ENCODE peak calls at places on chromosomes 5 and 9, in nine cellular contexts. One of them, this sample, is unnamed.

GRCh38 chr5:147055850-147056523 is 177.4 kb upstream of the PPP2R2B start:
- DNase-seq in keratinocyte: no peak
- DNase-seq in neural crest cell: peak
- DNase-seq in NCI-H2081: no peak
- DNase-seq in activated effector memory CD4-positive, alpha-beta T cell treated with Interleukin-2 at 50 U/mL for 16 hours: no peak
- DNase-seq in DMS 273 treated with DMSO at 0.1 percent for 48 hours: no peak
- DNase-seq in HEK293T: no peak
- DNase-seq in activated CD4-positive, alpha-beta T cell treated with anti-CD3 and anti-CD28 coated beads for 1 hour: no peak
- DNase-seq in CD8-positive, alpha-beta memory T cell: no peak
- DNase-seq in this sample: no peak

GRCh38 chr5:67140413-67140812 is 56.2 kb downstream of the CD180 start:
- DNase-seq in keratinocyte: no peak
- DNase-seq in neural crest cell: no peak
- DNase-seq in NCI-H2081: no peak
- DNase-seq in activated effector memory CD4-positive, alpha-beta T cell treated with Interleukin-2 at 50 U/mL for 16 hours: no peak
- DNase-seq in DMS 273 treated with DMSO at 0.1 percent for 48 hours: no peak
- DNase-seq in HEK293T: no peak
- DNase-seq in activated CD4-positive, alpha-beta T cell treated with anti-CD3 and anti-CD28 coated beads for 1 hour: no peak
- DNase-seq in CD8-positive, alpha-beta memory T cell: no peak
- DNase-seq in this sample: no peak

GRCh38 chr9:33350310-33350709 is 52.1 kb downstream of the AQP7 start:
- DNase-seq in keratinocyte: no peak
- DNase-seq in neural crest cell: no peak
- DNase-seq in NCI-H2081: no peak
- DNase-seq in activated effector memory CD4-positive, alpha-beta T cell treated with Interleukin-2 at 50 U/mL for 16 hours: no peak
- DNase-seq in DMS 273 treated with DMSO at 0.1 percent for 48 hours: no peak
- DNase-seq in HEK293T: no peak
- DNase-seq in activated CD4-positive, alpha-beta T cell treated with anti-CD3 and anti-CD28 coated beads for 1 hour: no peak
- DNase-seq in CD8-positive, alpha-beta memory T cell: no peak
- DNase-seq in this sample: no peak

GRCh38 chr5:91219803-91220371 is 163.2 kb downstream of the ARRDC3 start:
- DNase-seq in keratinocyte: no peak
- DNase-seq in neural crest cell: no peak
- DNase-seq in NCI-H2081: no peak
- DNase-seq in activated effector memory CD4-positive, alpha-beta T cell treated with Interleukin-2 at 50 U/mL for 16 hours: no peak
- DNase-seq in DMS 273 treated with DMSO at 0.1 percent for 48 hours: no peak
- DNase-seq in HEK293T: peak
- DNase-seq in activated CD4-positive, alpha-beta T cell treated with anti-CD3 and anti-CD28 coated beads for 1 hour: no peak
- DNase-seq in CD8-positive, alpha-beta memory T cell: no peak
- DNase-seq in this sample: no peak

GRCh38 chr9:110947645-110948044 is 90.6 kb downstream of the LPAR1 start:
- DNase-seq in keratinocyte: no peak
- DNase-seq in neural crest cell: no peak
- DNase-seq in NCI-H2081: no peak
- DNase-seq in activated effector memory CD4-positive, alpha-beta T cell treated with Interleukin-2 at 50 U/mL for 16 hours: no peak
- DNase-seq in DMS 273 treated with DMSO at 0.1 percent for 48 hours: peak
- DNase-seq in HEK293T: no peak
- DNase-seq in activated CD4-positive, alpha-beta T cell treated with anti-CD3 and anti-CD28 coated beads for 1 hour: no peak
- DNase-seq in CD8-positive, alpha-beta memory T cell: no peak
- DNase-seq in this sample: no peak

GRCh38 chr9:114143214-114143613 is 12.1 kb upstream of the COL27A1 start:
- DNase-seq in keratinocyte: no peak
- DNase-seq in neural crest cell: no peak
- DNase-seq in NCI-H2081: no peak
- DNase-seq in activated effector memory CD4-positive, alpha-beta T cell treated with Interleukin-2 at 50 U/mL for 16 hours: no peak
- DNase-seq in DMS 273 treated with DMSO at 0.1 percent for 48 hours: no peak
- DNase-seq in HEK293T: no peak
- DNase-seq in activated CD4-positive, alpha-beta T cell treated with anti-CD3 and anti-CD28 coated beads for 1 hour: no peak
- DNase-seq in CD8-positive, alpha-beta memory T cell: no peak
- DNase-seq in this sample: no peak

GRCh38 chr5:143635888-143636287 is 176.1 kb upstream of the HMHB1 start:
- DNase-seq in keratinocyte: no peak
- DNase-seq in neural crest cell: no peak
- DNase-seq in NCI-H2081: no peak
- DNase-seq in activated effector memory CD4-positive, alpha-beta T cell treated with Interleukin-2 at 50 U/mL for 16 hours: no peak
- DNase-seq in DMS 273 treated with DMSO at 0.1 percent for 48 hours: no peak
- DNase-seq in HEK293T: no peak
- DNase-seq in activated CD4-positive, alpha-beta T cell treated with anti-CD3 and anti-CD28 coated beads for 1 hour: no peak
- DNase-seq in CD8-positive, alpha-beta memory T cell: no peak
- DNase-seq in this sample: no peak

GRCh38 chr9:109745335-109746283 is 34.4 kb upstream of the PALM2AKAP2 start:
- DNase-seq in keratinocyte: no peak
- DNase-seq in neural crest cell: no peak
- DNase-seq in NCI-H2081: no peak
- DNase-seq in activated effector memory CD4-positive, alpha-beta T cell treated with Interleukin-2 at 50 U/mL for 16 hours: no peak
- DNase-seq in DMS 273 treated with DMSO at 0.1 percent for 48 hours: no peak
- DNase-seq in HEK293T: peak
- DNase-seq in activated CD4-positive, alpha-beta T cell treated with anti-CD3 and anti-CD28 coated beads for 1 hour: no peak
- DNase-seq in CD8-positive, alpha-beta memory T cell: no peak
- DNase-seq in this sample: no peak

GRCh38 chr5:116442095-116442534 is 132.5 kb downstream of the SEMA6A start:
- DNase-seq in keratinocyte: no peak
- DNase-seq in neural crest cell: no peak
- DNase-seq in NCI-H2081: peak
- DNase-seq in activated effector memory CD4-positive, alpha-beta T cell treated with Interleukin-2 at 50 U/mL for 16 hours: no peak
- DNase-seq in DMS 273 treated with DMSO at 0.1 percent for 48 hours: peak
- DNase-seq in HEK293T: no peak
- DNase-seq in activated CD4-positive, alpha-beta T cell treated with anti-CD3 and anti-CD28 coated beads for 1 hour: no peak
- DNase-seq in CD8-positive, alpha-beta memory T cell: no peak
- DNase-seq in this sample: no peak

GRCh38 chr9:87569008-87569908 is 71.6 kb downstream of the DAPK1 start:
- DNase-seq in keratinocyte: no peak
- DNase-seq in neural crest cell: no peak
- DNase-seq in NCI-H2081: peak
- DNase-seq in activated effector memory CD4-positive, alpha-beta T cell treated with Interleukin-2 at 50 U/mL for 16 hours: no peak
- DNase-seq in DMS 273 treated with DMSO at 0.1 percent for 48 hours: peak
- DNase-seq in HEK293T: no peak
- DNase-seq in activated CD4-positive, alpha-beta T cell treated with anti-CD3 and anti-CD28 coated beads for 1 hour: no peak
- DNase-seq in CD8-positive, alpha-beta memory T cell: no peak
- DNase-seq in this sample: no peak

GRCh38 chr9:124683043-124683442 is 88.1 kb downstream of the NR6A1 start:
- DNase-seq in keratinocyte: no peak
- DNase-seq in neural crest cell: no peak
- DNase-seq in NCI-H2081: no peak
- DNase-seq in activated effector memory CD4-positive, alpha-beta T cell treated with Interleukin-2 at 50 U/mL for 16 hours: no peak
- DNase-seq in DMS 273 treated with DMSO at 0.1 percent for 48 hours: no peak
- DNase-seq in HEK293T: no peak
- DNase-seq in activated CD4-positive, alpha-beta T cell treated with anti-CD3 and anti-CD28 coated beads for 1 hour: no peak
- DNase-seq in CD8-positive, alpha-beta memory T cell: no peak
- DNase-seq in this sample: no peak

GRCh38 chr9:37575511-37575914 is 667 bp downstream of the FBXO10 start:
- DNase-seq in keratinocyte: no peak
- DNase-seq in neural crest cell: no peak
- DNase-seq in NCI-H2081: no peak
- DNase-seq in activated effector memory CD4-positive, alpha-beta T cell treated with Interleukin-2 at 50 U/mL for 16 hours: no peak
- DNase-seq in DMS 273 treated with DMSO at 0.1 percent for 48 hours: no peak
- DNase-seq in HEK293T: no peak
- DNase-seq in activated CD4-positive, alpha-beta T cell treated with anti-CD3 and anti-CD28 coated beads for 1 hour: no peak
- DNase-seq in CD8-positive, alpha-beta memory T cell: no peak
- DNase-seq in this sample: no peak

GRCh38 chr5:45774528-45774927 is 78.3 kb upstream of the HCN1 start:
- DNase-seq in keratinocyte: no peak
- DNase-seq in neural crest cell: no peak
- DNase-seq in NCI-H2081: no peak
- DNase-seq in activated effector memory CD4-positive, alpha-beta T cell treated with Interleukin-2 at 50 U/mL for 16 hours: no peak
- DNase-seq in DMS 273 treated with DMSO at 0.1 percent for 48 hours: no peak
- DNase-seq in HEK293T: no peak
- DNase-seq in activated CD4-positive, alpha-beta T cell treated with anti-CD3 and anti-CD28 coated beads for 1 hour: no peak
- DNase-seq in CD8-positive, alpha-beta memory T cell: no peak
- DNase-seq in this sample: no peak

GRCh38 chr9:121651295-121652036 is at the start of gene DAB2IP:
- DNase-seq in keratinocyte: no peak
- DNase-seq in neural crest cell: peak
- DNase-seq in NCI-H2081: peak
- DNase-seq in activated effector memory CD4-positive, alpha-beta T cell treated with Interleukin-2 at 50 U/mL for 16 hours: no peak
- DNase-seq in DMS 273 treated with DMSO at 0.1 percent for 48 hours: no peak
- DNase-seq in HEK293T: peak
- DNase-seq in activated CD4-positive, alpha-beta T cell treated with anti-CD3 and anti-CD28 coated beads for 1 hour: no peak
- DNase-seq in CD8-positive, alpha-beta memory T cell: no peak
- DNase-seq in this sample: no peak

GRCh38 chr5:138874771-138875628 is at the start of gene LRRTM2:
- DNase-seq in keratinocyte: no peak
- DNase-seq in neural crest cell: peak
- DNase-seq in NCI-H2081: no peak
- DNase-seq in activated effector memory CD4-positive, alpha-beta T cell treated with Interleukin-2 at 50 U/mL for 16 hours: no peak
- DNase-seq in DMS 273 treated with DMSO at 0.1 percent for 48 hours: no peak
- DNase-seq in HEK293T: peak
- DNase-seq in activated CD4-positive, alpha-beta T cell treated with anti-CD3 and anti-CD28 coated beads for 1 hour: no peak
- DNase-seq in CD8-positive, alpha-beta memory T cell: no peak
- DNase-seq in this sample: no peak